ENCODE peak calls at places on chromosomes 2 and 18, in eight cellular contexts. R, N, A, B, V, H, S and T are unnamed samples.

GRCh38 chr18:48866028-48866733 is 84.6 kb downstream of the SMAD7 start:
- DNase-seq in V (no peak), R (no peak), S (no peak), H (peak; percentile 85), N (peak; percentile 91), B (no peak), A (peak; percentile 79), T (peak; percentile 37)

GRCh38 chr2:241813806-241814570 is 5.0 kb downstream of the NEU4 start:
- DNase-seq in N (no peak), R (no peak), V (no peak), H (no peak), S (no peak), A (no peak), B (no peak), T (no peak)

GRCh38 chr2:148814853-148815419 is 60.1 kb upstream of the KIF5C start:
- DNase-seq in S (no peak), B (no peak), N (peak; percentile 17), R (no peak), V (no peak), A (peak; percentile 20), H (peak; percentile 29), T (no peak)

GRCh38 chr2:14535156-14535555 is 97.4 kb upstream of the LRATD1 start:
- DNase-seq in S (no peak), H (no peak), B (no peak), A (no peak), N (no peak), V (no peak), R (no peak), T (no peak)

GRCh38 chr2:152055366-152056108 is 43.3 kb downstream of the CACNB4 start:
- DNase-seq in H (no peak), R (no peak), N (no peak), B (peak; percentile 50), S (no peak), A (peak; percentile 56), V (no peak), T (no peak)

GRCh38 chr2:232476045-232476444 is 11.6 kb downstream of the ECEL1 start:
- DNase-seq in A (no peak), R (no peak), B (no peak), S (no peak), V (no peak), H (no peak), N (no peak), T (no peak)

GRCh38 chr18:54878057-54878661 is 49.9 kb downstream of the RAB27B start:
- DNase-seq in S (no peak), N (no peak), H (no peak), A (peak; percentile 43), B (no peak), V (no peak), R (no peak), T (no peak)

GRCh38 chr2:33134086-33134763 is 187.5 kb downstream of the LTBP1 start:
- DNase-seq in V (no peak), A (peak; percentile 99), N (peak; percentile 100), B (peak; percentile 82), R (no peak), S (peak; percentile 67), H (peak; percentile 99), T (peak; percentile 98)

GRCh38 chr2:205712508-205712907 is 30.2 kb downstream of the NRP2 start:
- DNase-seq in B (peak; percentile 74), S (no peak), N (peak; percentile 54), H (peak; percentile 92), A (peak; percentile 82), R (no peak), V (no peak), T (no peak)

GRCh38 chr2:197255550-197255949 is 55.0 kb downstream of the ANKRD44 start:
- DNase-seq in N (peak; percentile 47), R (peak; percentile 40), A (peak; percentile 63), H (peak; percentile 55), V (peak; percentile 54), S (no peak), B (no peak), T (no peak)

GRCh38 chr2:219045937-219046550 is 4.7 kb upstream of the CFAP65 start:
- DNase-seq in N (peak; percentile 42), S (no peak), B (no peak), V (peak; percentile 63), H (peak; percentile 27), R (peak; percentile 92), A (peak; percentile 35), T (no peak)

GRCh38 chr2:71604709-71605085 is 151.3 kb downstream of the DYSF start:
- DNase-seq in S (no peak), H (no peak), N (no peak), R (peak; percentile 1), V (peak; percentile 25), B (no peak), A (no peak), T (no peak)

GRCh38 chr2:207879536-207879935 is 109.8 kb upstream of the FZD5 start:
- DNase-seq in H (peak; percentile 46), N (no peak), B (no peak), R (no peak), V (no peak), S (peak; percentile 80), A (peak; percentile 42), T (peak; percentile 77)

GRCh38 chr2:100526868-100527267 is 35.9 kb upstream of the PDCL3 start:
- DNase-seq in B (no peak), N (no peak), R (no peak), V (no peak), H (no peak), A (no peak), S (no peak), T (no peak)

GRCh38 chr18:77002496-77002895 is 130.1 kb downstream of the MBP start:
- DNase-seq in N (no peak), R (no peak), S (peak; percentile 25), H (no peak), V (no peak), A (no peak), B (no peak), T (no peak)

GRCh38 chr2:140659293-140659692 is 1471.5 kb downstream of the LRP1B start:
- DNase-seq in R (no peak), H (no peak), N (no peak), A (no peak), B (peak; percentile 19), S (no peak), V (no peak), T (no peak)

GRCh38 chr2:172826522-172826921 is 90.9 kb downstream of the RAPGEF4 start:
- DNase-seq in B (no peak), R (no peak), A (no peak), V (no peak), S (no peak), H (peak; percentile 49), N (no peak), T (no peak)

GRCh38 chr2:95272299-95272751 is 1.9 kb upstream of the PROM2 start:
- DNase-seq in V (peak; percentile 12), B (no peak), R (no peak), N (no peak), A (no peak), S (no peak), H (no peak), T (no peak)

GRCh38 chr2:42195559-42195958 is 26.4 kb downstream of the EML4 start:
- DNase-seq in A (peak; percentile 35), R (no peak), N (peak; percentile 81), B (peak; percentile 50), H (peak; percentile 86), S (peak; percentile 88), V (no peak), T (peak; percentile 22)

GRCh38 chr2:192151848-192152247 is 42.9 kb downstream of the TMEFF2 start:
- DNase-seq in A (peak; percentile 86), B (no peak), S (no peak), V (no peak), H (peak; percentile 74), N (peak; percentile 75), R (no peak), T (no peak)

GRCh38 chr2:73728043-73728442 is 9.1 kb downstream of the TPRKB start:
- DNase-seq in V (no peak), H (no peak), R (no peak), S (no peak), A (no peak), B (no peak), N (no peak), T (no peak)

GRCh38 chr2:206164261-206164862 is 4.7 kb downstream of the EEF1B2 start:
- DNase-seq in B (no peak), V (no peak), S (peak; percentile 34), N (peak; percentile 60), H (peak; percentile 41), R (peak; percentile 59), A (peak; percentile 40), T (peak; percentile 7)

GRCh38 chr18:58624011-58624410 is 4.9 kb downstream of the ALPK2 start:
- DNase-seq in H (no peak), V (no peak), R (no peak), B (no peak), S (no peak), N (no peak), A (peak; percentile 87), T (no peak)

DNA sequence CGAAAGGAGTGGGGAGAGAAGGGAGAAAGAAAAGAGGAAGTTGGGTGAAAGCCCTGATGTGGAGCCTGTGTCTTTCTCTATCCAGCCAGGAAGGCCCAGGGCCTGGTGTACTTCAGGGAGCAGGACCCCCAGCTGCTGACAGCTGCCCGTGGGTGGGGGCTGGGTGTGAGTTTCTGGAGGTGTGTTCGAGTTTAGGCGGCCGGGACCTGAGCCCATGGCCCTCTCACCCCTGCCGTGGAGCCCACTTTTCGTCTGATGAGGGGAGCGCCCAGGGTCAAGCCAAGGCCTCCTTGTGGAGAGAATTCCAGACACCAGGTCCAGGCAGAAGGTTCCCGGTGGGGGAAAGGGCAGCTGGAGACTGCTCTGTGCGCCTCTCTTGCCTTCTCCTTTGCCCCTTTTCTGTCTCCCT is 2.2 kb downstream of the SIX3 start:
- DNase-seq in A (no peak), S (no peak), R (no peak), V (peak; percentile 61), H (no peak), B (no peak), N (no peak), T (no peak)
- TF ChIP-seq CTCF in A (no peak), S (no peak), R (no peak), V (no peak), H (no peak), B (no peak), N (no peak), T (no peak)

GRCh38 chr2:147491491-147491890 is 353.3 kb upstream of the ACVR2A start:
- DNase-seq in N (no peak), S (no peak), R (no peak), H (no peak), V (no peak), A (no peak), B (no peak), T (no peak)
- TF ChIP-seq CTCF in N (no peak), S (no peak), R (no peak), H (no peak), V (no peak), A (no peak), B (no peak), T (no peak)

GRCh38 chr2:239735131-239735828 is 289.9 kb downstream of the NDUFA10 start:
- DNase-seq in A (no peak), B (no peak), H (no peak), N (no peak), V (peak; percentile 83), R (peak; percentile 47), S (peak; percentile 32), T (no peak)
- TF ChIP-seq CTCF in A (no peak), B (no peak), H (no peak), N (no peak), V (no peak), R (no peak), S (peak; percentile 17), T (no peak)

GRCh38 chr2:229971298-229971790 is 49.0 kb downstream of the FBXO36 start:
- DNase-seq in V (no peak), N (no peak), B (no peak), A (no peak), R (no peak), S (no peak), H (no peak), T (no peak)

GRCh38 chr2:229970406-229970805 is 48.1 kb downstream of the FBXO36 start:
- DNase-seq in B (no peak), A (no peak), H (no peak), S (no peak), V (no peak), N (no peak), R (no peak), T (no peak)

GRCh38 chr2:229974271-229974670 is 52.0 kb downstream of the FBXO36 start:
- DNase-seq in B (no peak), R (no peak), H (peak; percentile 78), V (no peak), S (no peak), A (peak; percentile 6), N (peak; percentile 58), T (peak; percentile 75)
- TF ChIP-seq CTCF in B (no peak), R (no peak), H (peak; percentile 38), V (peak; percentile 50), S (no peak), A (no peak), N (peak; percentile 31), T (peak; percentile 49)